ENCODE peak calls at places on chromosome 16, in five cellular contexts. R is AG04450, X is left ventricle myocardium inferior, E is uterus, H is adrenal gland. Q is an unnamed sample. For H3K9me3, the result is how much of the 10 kb centered on the place peaks cover.

GRCh38 chr16:11401161-11402050 is 56.1 kb downstream of the RMI2 start:
- DNase-seq in R (no peak), X (peak), E (no peak), H (peak), Q (peak)

GRCh38 chr16:87971933-87972332 is 20.7 kb downstream of the BANP start:
- DNase-seq in R (no peak), X (no peak), E (no peak), H (no peak), Q (no peak)

GRCh38 chr16:75251280-75252048 is at the start of gene BCAR1:
- DNase-seq in R (peak), X (peak), E (peak), H (peak), Q (peak)

GRCh38 chr16:636206-637080 is at the start of gene METTL26:
- DNase-seq in R (peak), X (peak), E (peak), H (peak), Q (peak)

GRCh38 chr16:66486773-66487579 is 59.9 kb downstream of the BEAN1 start:
- DNase-seq in R (peak), X (no peak), E (peak), H (peak), Q (no peak)

GRCh38 chr16:11799509-11800384 is 2.7 kb upstream of the ZC3H7A start:
- DNase-seq in R (no peak), X (no peak), E (no peak), H (no peak), Q (no peak)

GRCh38 chr16:11402051-11402744 is 56.9 kb downstream of the RMI2 start:
- DNase-seq in R (no peak), X (peak), E (no peak), H (peak), Q (no peak)

GRCh38 chr16:68412061-68412460 is 36.2 kb downstream of the SMPD3 start:
- DNase-seq in R (no peak), X (no peak), E (no peak), H (no peak), Q (peak)

GRCh38 chr16:75402821-75403475 is 30.4 kb downstream of the CFDP1 start:
- DNase-seq in R (no peak), X (no peak), E (no peak), H (no peak), Q (no peak)

GRCh38 chr16:76193851-76194620 is 83.2 kb upstream of the CNTNAP4 start:
- DNase-seq in R (no peak), X (no peak), E (no peak), H (no peak), Q (no peak)

GRCh38 chr16:88634141-88634993 is 4.0 kb upstream of the IL17C start:
- DNase-seq in R (no peak), X (peak), E (no peak), H (peak), Q (peak)

GRCh38 chr16:27179500-27180072 is 23.7 kb upstream of the KDM8 start:
- DNase-seq in R (no peak), X (peak), E (peak), H (peak), Q (peak)

GRCh38 chr16:1054660-1055556 is 17.6 kb upstream of the SSTR5 start:
- DNase-seq in R (peak), X (peak), E (no peak), H (peak), Q (peak)

GRCh38 chr16:71348262-71349085 is 10.0 kb upstream of the CALB2 start:
- DNase-seq in R (no peak), X (no peak), E (no peak), H (no peak), Q (no peak)

GRCh38 chr16:35911899-35912298 is 2452.5 kb downstream of the TP53TG3F start:
- DNase-seq in R (no peak), X (no peak), E (no peak), H (no peak), Q (no peak)

GRCh38 chr16:35910409-35910808 is 2451.0 kb downstream of the TP53TG3F start:
- DNase-seq in R (no peak), X (no peak), E (no peak), H (no peak), Q (no peak)

GRCh38 chr16:35908942-35909341 is 2449.5 kb downstream of the TP53TG3F start:
- DNase-seq in R (no peak), X (no peak), E (no peak), H (no peak), Q (no peak)

GRCh38 chr16:35908152-35908551 is 2448.7 kb downstream of the TP53TG3F start:
- DNase-seq in R (no peak), X (no peak), E (no peak), H (no peak), Q (no peak)

GRCh38 chr16:35909351-35909954 is 2450.0 kb downstream of the TP53TG3F start:
- DNase-seq in R (no peak), X (no peak), E (no peak), H (no peak), Q (no peak)
- H3K9me3 ChIP-seq in R (half or more), X (under half), E (under half), H (under half), Q (under half)

GRCh38 chr16:31473300-31474052 is 1.5 kb downstream of the TGFB1I1 start:
- DNase-seq in R (no peak), X (no peak), E (no peak), H (no peak), Q (no peak)

GRCh38 chr16:31474173-31474714 is 2.3 kb downstream of the TGFB1I1 start:
- DNase-seq in R (peak), X (no peak), E (no peak), H (no peak), Q (no peak)

GRCh38 chr16:31475949-31476304 is 4.0 kb downstream of the TGFB1I1 start:
- DNase-seq in R (no peak), X (no peak), E (no peak), H (no peak), Q (peak)

GRCh38 chr16:31476305-31477219 is 4.6 kb downstream of the TGFB1I1 start:
- DNase-seq in R (no peak), X (peak), E (peak), H (peak), Q (peak)

DNA sequence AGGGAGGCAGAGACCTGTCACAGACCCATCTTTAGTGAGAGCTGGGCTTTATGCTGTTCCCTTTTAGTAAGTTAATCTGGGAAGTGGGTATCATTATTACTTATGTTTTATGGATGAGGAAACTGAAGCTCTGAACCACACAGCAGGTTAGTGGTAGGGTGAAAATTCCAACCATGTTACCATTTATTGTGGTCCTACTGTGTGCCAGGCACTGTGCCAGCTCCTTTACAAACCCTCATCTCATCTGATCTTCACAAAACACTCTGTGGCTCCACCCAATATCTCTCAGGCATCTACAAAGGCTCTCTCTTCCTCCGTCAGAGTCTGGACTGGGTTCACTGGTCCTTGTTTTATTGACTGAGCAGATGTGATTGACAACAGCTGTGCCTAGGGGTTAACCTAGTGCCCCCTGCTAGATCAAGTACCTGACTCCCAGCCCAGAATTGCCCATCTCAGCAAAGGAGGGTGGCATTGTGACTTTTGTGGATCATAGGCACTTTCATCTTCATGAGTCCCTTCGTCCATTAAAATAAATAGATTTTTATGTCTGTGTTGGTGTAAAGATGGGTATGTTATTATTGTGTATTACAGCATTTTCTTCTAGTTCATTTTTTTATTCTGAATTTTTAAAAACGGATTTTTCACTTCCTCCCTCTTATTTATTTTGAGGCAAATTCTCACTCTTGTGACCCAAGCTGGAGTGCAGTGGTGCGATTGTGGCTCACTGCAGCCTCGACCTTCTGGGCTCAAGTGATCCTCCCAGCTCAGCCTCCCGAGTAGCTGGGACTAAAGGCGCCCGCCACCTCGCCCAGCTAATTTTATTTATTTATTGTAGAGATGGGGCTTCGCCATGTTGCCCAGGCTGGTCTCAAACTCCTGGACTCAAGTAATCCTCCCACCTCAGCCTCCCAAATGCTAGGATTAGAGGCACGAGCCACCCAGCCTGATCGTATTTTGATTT is 3.1 kb downstream of the TGFB1I1 start:
- DNase-seq in R (no peak), X (no peak), E (no peak), H (no peak), Q (no peak)
- H3K4me3 ChIP-seq in R (no peak), X (no peak), E (no peak), H (no peak), Q (no peak)

GRCh38 chr16:3413730-3414379 is 12.8 kb downstream of the ZNF174 start:
- DNase-seq in R (no peak), X (no peak), E (no peak), H (no peak), Q (no peak)
- H3K9me3 ChIP-seq in R (half or more), X (half or more), E (under half), H (under half), Q (half or more)

GRCh38 chr16:3035972-3036725 is 595 bp downstream of the BICDL2 start:
- DNase-seq in R (no peak), X (no peak), E (no peak), H (no peak), Q (peak)
- H3K4me3 ChIP-seq in R (no peak), X (peak), E (no peak), H (no peak), Q (peak)

GRCh38 chr16:61083711-61084110 is 952.5 kb downstream of the CDH8 start:
- DNase-seq in R (no peak), X (no peak), E (no peak), H (no peak), Q (no peak)
- H3K9me3 ChIP-seq in R (under half), X (under half), E (under half), H (under half), Q (under half)

Q was measured in lower lobe of right lung.